ENCODE peak calls at places on chromosomes 2 and 18, in eight cellular contexts. I is GM20000, J is NCI-H2029 treated with DMSO at 0.1 percent for 48 hours, Z is fibroblast of mammary gland, V is fibroblast of lung, M is GM03348, H is MV-4-11, U is DMS153. K is an unnamed sample.

GRCh38 chr2:98390571-98391476 is 44.6 kb downstream of the CNGA3 start:
- DNase-seq in H (no peak), J (no peak), Z (no peak), M (no peak), U (no peak), V (no peak), I (no peak), K (no peak)

GRCh38 chr2:227796044-227796780 is 17.4 kb upstream of the CCL20 start:
- DNase-seq in Z (no peak), J (peak; percentile 16), M (no peak), U (peak; percentile 14), H (no peak), V (no peak), I (no peak), K (no peak)

GRCh38 chr2:212361174-212361756 is 177.3 kb downstream of the ERBB4 start:
- DNase-seq in J (no peak), M (no peak), H (no peak), I (no peak), Z (no peak), V (no peak), U (no peak), K (no peak)

GRCh38 chr18:31010601-31011000 is 31.9 kb downstream of the DSC3 start:
- DNase-seq in M (no peak), J (no peak), V (no peak), I (no peak), U (no peak), Z (no peak), H (no peak), K (no peak)

GRCh38 chr2:48085888-48086287 is 179.6 kb upstream of the FBXO11 start:
- DNase-seq in I (no peak), Z (no peak), J (no peak), H (no peak), M (no peak), V (no peak), U (no peak), K (no peak)

GRCh38 chr2:203533696-203534471 is 1.2 kb downstream of the RAPH1 start:
- DNase-seq in J (no peak), V (peak; percentile 81), H (no peak), I (peak; percentile 46), M (peak; percentile 49), U (no peak), Z (peak; percentile 58), K (peak; percentile 77)

GRCh38 chr2:217851191-217852020 is 151.4 kb downstream of the TNS1 start:
- DNase-seq in V (peak; percentile 79), Z (peak; percentile 76), H (peak; percentile 94), I (no peak), J (no peak), M (peak; percentile 73), U (no peak), K (peak; percentile 93)

GRCh38 chr2:165610591-165611029 is 141.1 kb downstream of the CSRNP3 start:
- DNase-seq in J (no peak), Z (no peak), H (no peak), V (no peak), M (no peak), U (peak; percentile 51), I (no peak), K (no peak)

GRCh38 chr2:239927424-239927981 is 97.6 kb downstream of the NDUFA10 start:
- DNase-seq in V (peak; percentile 75), J (no peak), U (no peak), H (peak; percentile 25), I (no peak), Z (peak; percentile 93), M (peak; percentile 83), K (peak; percentile 15)

GRCh38 chr2:38233231-38233983 is 143.7 kb downstream of the ATL2 start:
- DNase-seq in V (peak; percentile 19), M (peak; percentile 84), Z (peak; percentile 94), U (no peak), J (no peak), I (no peak), H (no peak), K (peak; percentile 89)